ENCODE peak calls at places on chromosomes 11 and 22, in five cellular contexts. J, T, R, C and U are unnamed samples.
A peak's percentile ranks its signal among the peaks of the same experiment; 100 is the strongest.

GRCh38 chr22:29658171-29658570 is 54.7 kb downstream of the NF2 start:
- DNase-seq in J (peak; percentile 18), T (no peak), R (no peak), C (no peak), U (no peak)

GRCh38 chr11:62132689-62133293 is 9.0 kb downstream of the INCENP start:
- DNase-seq in J (no peak), T (no peak), R (no peak), C (no peak), U (no peak)

GRCh38 chr11:57255618-57256017 is 18.6 kb upstream of the APLNR start:
- DNase-seq in J (no peak), T (no peak), R (no peak), C (peak; percentile 5), U (no peak)

GRCh38 chr22:22431271-22432220 is 77.0 kb downstream of the ZNF280B start:
- DNase-seq in J (peak; percentile 1), T (peak; percentile 83), R (peak; percentile 71), C (peak; percentile 35), U (peak; percentile 79)

GRCh38 chr22:27843441-27843840 is 41.9 kb upstream of the MN1 start:
- DNase-seq in J (no peak), T (no peak), R (no peak), C (no peak), U (no peak)

GRCh38 chr11:8759634-8760033 is 77.0 kb downstream of the RPL27A start:
- DNase-seq in J (no peak), T (no peak), R (no peak), C (no peak), U (no peak)

GRCh38 chr11:62574363-62575057 is 819 bp upstream of the EEF1G start:
- DNase-seq in J (no peak), T (peak; percentile 19), R (peak; percentile 80), C (peak; percentile 17), U (peak; percentile 67)

GRCh38 chr11:808427-809286 is 1.1 kb upstream of the RPLP2 start:
- DNase-seq in J (no peak), T (no peak), R (no peak), C (peak; percentile 0), U (peak; percentile 88)

GRCh38 chr11:77753230-77753629 is 67.3 kb downstream of the RSF1 start:
- DNase-seq in J (no peak), T (no peak), R (no peak), C (no peak), U (no peak)